ENCODE peak calls at places on chromosomes 1 and 21, in eight cellular contexts. Q, X, D, B, P, T, K and I are unnamed samples.

GRCh38 chr1:57550092-57550491 is 126.2 kb upstream of the DAB1 start:
- DNase-seq in Q (no peak), X (peak), D (no peak), B (no peak), P (no peak), T (no peak), K (no peak), I (no peak)

GRCh38 chr1:194339451-194339850 is 1153.0 kb upstream of the B3GALT2 start:
- DNase-seq in Q (no peak), X (no peak), D (no peak), B (no peak), P (no peak), T (no peak), K (no peak), I (no peak)

GRCh38 chr1:151055581-151055980 is 3.8 kb downstream of the CDC42SE1 start:
- DNase-seq in Q (no peak), X (no peak), D (no peak), B (no peak), P (no peak), T (no peak), K (no peak), I (no peak)

GRCh38 chr1:192974701-192975100 is 84.5 kb downstream of the UCHL5 start:
- DNase-seq in Q (no peak), X (no peak), D (no peak), B (no peak), P (no peak), T (no peak), K (no peak), I (no peak)

GRCh38 chr1:19006000-19006399 is 49.5 kb upstream of the IFFO2 start:
- DNase-seq in Q (no peak), X (no peak), D (no peak), B (no peak), P (no peak), T (no peak), K (no peak), I (no peak)

GRCh38 chr1:225617956-225618355 is 35.0 kb downstream of the ENAH start:
- DNase-seq in Q (no peak), X (no peak), D (no peak), B (no peak), P (no peak), T (no peak), K (no peak), I (no peak)

GRCh38 chr21:17414766-17415165 is 98.1 kb upstream of the CXADR start:
- DNase-seq in Q (no peak), X (no peak), D (no peak), B (no peak), P (no peak), T (no peak), K (no peak), I (no peak)

GRCh38 chr1:89259283-89259971 is 13.2 kb downstream of the GBP5 start:
- DNase-seq in Q (peak), X (no peak), D (no peak), B (no peak), P (no peak), T (no peak), K (no peak), I (no peak)

GRCh38 chr1:62318756-62319544 is at the start of gene KANK4:
- DNase-seq in Q (no peak), X (no peak), D (no peak), B (no peak), P (no peak), T (no peak), K (peak), I (no peak)

GRCh38 chr21:43893536-43894205 is 28.6 kb downstream of the AGPAT3 start:
- DNase-seq in Q (peak), X (no peak), D (no peak), B (peak), P (no peak), T (no peak), K (no peak), I (peak)

GRCh38 chr1:15684042-15684461 is at the start of gene PLEKHM2:
- DNase-seq in Q (peak), X (peak), D (no peak), B (peak), P (peak), T (peak), K (peak), I (peak)

GRCh38 chr21:31103571-31104265 is 65.4 kb upstream of the KRTAP19-8 start:
- DNase-seq in Q (no peak), X (no peak), D (no peak), B (no peak), P (no peak), T (no peak), K (no peak), I (no peak)

GRCh38 chr21:26169611-26170470 is 729 bp downstream of the APP start:
- DNase-seq in Q (peak), X (peak), D (peak), B (peak), P (no peak), T (peak), K (peak), I (peak)

GRCh38 chr1:190478193-190479007 is 736 bp upstream of the BRINP3 start:
- DNase-seq in Q (no peak), X (peak), D (no peak), B (no peak), P (no peak), T (no peak), K (peak), I (no peak)

GRCh38 chr1:21296509-21297354 is 6.5 kb upstream of the ECE1 start:
- DNase-seq in Q (no peak), X (peak), D (no peak), B (no peak), P (no peak), T (no peak), K (no peak), I (no peak)

GRCh38 chr1:169495050-169495740 is 9.5 kb upstream of the SLC19A2 start:
- DNase-seq in Q (peak), X (no peak), D (no peak), B (no peak), P (no peak), T (no peak), K (no peak), I (no peak)

GRCh38 chr1:10861822-10862221 is 65.4 kb upstream of the CASZ1 start:
- DNase-seq in Q (no peak), X (no peak), D (no peak), B (no peak), P (no peak), T (no peak), K (no peak), I (no peak)

GRCh38 chr1:184641894-184642293 is 112.8 kb downstream of the EDEM3 start:
- DNase-seq in Q (no peak), X (no peak), D (no peak), B (no peak), P (no peak), T (no peak), K (no peak), I (no peak)

GRCh38 chr1:150272379-150272840 is at the start of gene C1orf54:
- DNase-seq in Q (no peak), X (peak), D (no peak), B (no peak), P (no peak), T (peak), K (peak), I (no peak)

GRCh38 chr1:41895552-41895951 is 23.2 kb downstream of the HIVEP3 start:
- DNase-seq in Q (no peak), X (peak), D (no peak), B (no peak), P (no peak), T (no peak), K (no peak), I (no peak)

GRCh38 chr1:156814571-156815260 is 1.9 kb downstream of the SH2D2A start:
- DNase-seq in Q (peak), X (peak), D (no peak), B (no peak), P (no peak), T (no peak), K (no peak), I (peak)

GRCh38 chr1:81550753-81551152 is 250.0 kb upstream of the ADGRL2 start:
- DNase-seq in Q (no peak), X (peak), D (no peak), B (no peak), P (no peak), T (no peak), K (no peak), I (no peak)

GRCh38 chr1:226002667-226003501 is 3.7 kb upstream of the SDE2 start:
- DNase-seq in Q (peak), X (peak), D (no peak), B (no peak), P (no peak), T (no peak), K (peak), I (no peak)

GRCh38 chr1:212518188-212518951 is 85.7 kb downstream of the NENF start:
- DNase-seq in Q (no peak), X (peak), D (no peak), B (no peak), P (no peak), T (no peak), K (no peak), I (no peak)

GRCh38 chr1:2826316-2826715 is 24.8 kb upstream of the TTC34 start:
- DNase-seq in Q (no peak), X (no peak), D (no peak), B (no peak), P (no peak), T (no peak), K (no peak), I (no peak)

GRCh38 chr1:184145083-184145482 is 93.6 kb downstream of the TSEN15 start:
- DNase-seq in Q (no peak), X (no peak), D (no peak), B (no peak), P (no peak), T (no peak), K (no peak), I (no peak)

GRCh38 chr1:216750031-216750627 is 26.9 kb upstream of the ESRRG start:
- DNase-seq in Q (no peak), X (peak), D (no peak), B (no peak), P (no peak), T (peak), K (peak), I (no peak)

GRCh38 chr1:228465571-228466146 is 21.5 kb upstream of the RNF187 start:
- DNase-seq in Q (peak), X (no peak), D (no peak), B (no peak), P (no peak), T (no peak), K (no peak), I (no peak)

GRCh38 chr21:28913071-28913470 is 79.6 kb downstream of the LTN1 start:
- DNase-seq in Q (no peak), X (no peak), D (no peak), B (no peak), P (no peak), T (no peak), K (no peak), I (no peak)

GRCh38 chr1:237901284-237901870 is 10.7 kb upstream of the ZP4 start:
- DNase-seq in Q (no peak), X (peak), D (no peak), B (no peak), P (no peak), T (peak), K (no peak), I (no peak)

GRCh38 chr1:207918571-207918970 is 7.6 kb upstream of the CD34 start:
- DNase-seq in Q (no peak), X (no peak), D (no peak), B (no peak), P (no peak), T (no peak), K (no peak), I (no peak)

GRCh38 chr1:206526064-206526911 is 19.0 kb downstream of the RASSF5 start:
- DNase-seq in Q (no peak), X (no peak), D (no peak), B (no peak), P (no peak), T (peak), K (peak), I (no peak)

GRCh38 chr1:240329443-240329842 is 237.8 kb downstream of the FMN2 start:
- DNase-seq in Q (no peak), X (no peak), D (no peak), B (no peak), P (no peak), T (no peak), K (no peak), I (no peak)

GRCh38 chr1:225945564-225945963 is 4.5 kb upstream of the LEFTY2 start:
- DNase-seq in Q (no peak), X (no peak), D (no peak), B (no peak), P (no peak), T (no peak), K (no peak), I (no peak)

GRCh38 chr1:200379431-200379755 is 30.4 kb downstream of the ZNF281 start:
- DNase-seq in Q (no peak), X (peak), D (no peak), B (no peak), P (no peak), T (no peak), K (no peak), I (no peak)

GRCh38 chr1:246434335-246434734 is 72.7 kb downstream of the SMYD3 start:
- DNase-seq in Q (no peak), X (no peak), D (no peak), B (no peak), P (no peak), T (peak), K (no peak), I (no peak)

GRCh38 chr21:45260191-45260795 is 27.4 kb downstream of the POFUT2 start:
- DNase-seq in Q (no peak), X (peak), D (no peak), B (no peak), P (no peak), T (no peak), K (no peak), I (no peak)

GRCh38 chr21:32212116-32212515 is 66.7 kb downstream of the MIS18A start:
- DNase-seq in Q (no peak), X (no peak), D (no peak), B (no peak), P (no peak), T (no peak), K (no peak), I (no peak)

GRCh38 chr1:227576152-227576551 is 12.8 kb downstream of the ZNF678 start:
- DNase-seq in Q (no peak), X (no peak), D (no peak), B (no peak), P (no peak), T (no peak), K (no peak), I (no peak)